ENCODE peak calls at places on chromosome 7, in ten cellular contexts. D is OCI-LY7; B is PC-3; O is tibial nerve; U is neural progenitor cell; T is aorta; L is tibial artery; A is CD8-positive, alpha-beta memory T cell; V is K562; Z is IMR-90. Y is an unnamed sample. For H3K36me3, the result is how much of the 10 kb centered on the place peaks cover.

GRCh38 chr7:158760936-158761335 is 56.3 kb upstream of the NCAPG2 start:
- DNase-seq in O (no peak), T (no peak), U (no peak), A (no peak), L (no peak), Z (no peak), V (peak), B (no peak), D (no peak), Y (no peak)

GRCh38 chr7:116595063-116595462 is 70.2 kb downstream of the CAV1 start:
- DNase-seq in V (no peak), L (no peak), T (no peak), A (no peak), O (no peak), B (no peak), D (no peak), U (no peak), Z (no peak), Y (no peak)

GRCh38 chr7:116702046-116702445 is 30.1 kb downstream of the MET start:
- DNase-seq in O (no peak), L (no peak), Z (no peak), D (no peak), U (no peak), V (no peak), B (peak), T (no peak), A (no peak), Y (no peak)

GRCh38 chr7:8443871-8444756 is 10.7 kb downstream of the NXPH1 start:
- DNase-seq in Z (no peak), U (peak), T (no peak), V (no peak), D (no peak), A (no peak), O (no peak), L (no peak), B (no peak), Y (peak)

GRCh38 chr7:55549457-55549856 is 22.8 kb downstream of the VOPP1 start:
- DNase-seq in O (no peak), Z (no peak), D (peak), U (no peak), A (no peak), L (no peak), V (no peak), T (no peak), B (no peak), Y (no peak)

GRCh38 chr7:151119902-151120301 is 33.6 kb downstream of the AGAP3 start:
- DNase-seq in O (no peak), L (no peak), T (no peak), U (no peak), Z (no peak), A (no peak), B (no peak), D (no peak), V (no peak), Y (no peak)

GRCh38 chr7:73831656-73832579 is 1.1 kb downstream of the CLDN4 start:
- DNase-seq in L (no peak), A (no peak), D (no peak), B (peak), O (no peak), T (no peak), U (peak), V (no peak), Z (no peak), Y (peak)

GRCh38 chr7:5780801-5781496 is 514 bp downstream of the RNF216 start:
- DNase-seq in D (peak), V (no peak), O (peak), Z (no peak), T (peak), B (peak), L (peak), U (no peak), A (peak), Y (peak)

GRCh38 chr7:118104812-118105441 is 79.0 kb upstream of the LSM8 start:
- DNase-seq in Z (peak), A (no peak), T (no peak), V (no peak), L (no peak), B (peak), U (no peak), O (no peak), D (peak), Y (no peak)

DNA sequence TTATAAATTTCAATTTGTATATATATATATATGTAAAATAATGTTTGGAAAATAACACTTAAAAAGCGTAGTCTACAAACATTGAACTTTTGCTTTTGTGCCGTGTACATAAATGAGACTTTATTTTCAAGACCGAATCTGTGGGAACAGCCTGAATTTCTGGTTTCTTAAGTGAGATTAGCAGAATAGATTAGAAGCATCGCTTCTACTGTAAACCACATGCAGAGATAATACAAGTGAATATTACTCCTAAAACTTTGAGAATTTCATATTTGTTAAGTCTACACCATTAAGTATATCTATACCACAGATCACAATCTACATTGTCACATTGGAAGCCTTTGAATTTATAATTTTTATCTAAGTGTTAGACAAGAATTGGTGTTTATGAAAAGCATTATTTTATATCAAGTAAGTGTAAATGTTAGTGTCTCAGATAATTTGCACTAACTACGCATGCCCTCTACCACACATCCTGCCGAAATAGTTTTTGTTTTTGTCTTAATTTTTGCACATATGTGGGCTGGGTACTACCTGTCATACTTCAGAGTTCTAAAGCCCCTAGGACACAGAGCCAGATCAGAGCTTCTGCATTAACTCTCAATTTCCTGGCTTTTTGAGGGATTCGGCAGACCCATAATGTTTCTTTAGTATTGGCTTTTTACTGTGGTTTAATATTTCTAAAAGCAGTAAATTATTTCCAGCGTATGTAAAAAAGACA is 20.1 kb downstream of the TWIST1 start:
- DNase-seq in T (no peak), A (no peak), D (no peak), U (no peak), B (no peak), V (no peak), L (no peak), Z (no peak), O (no peak), Y (no peak)
- H3K4me3 ChIP-seq in T (no peak), A (no peak), D (no peak), U (no peak), B (no peak), V (no peak), L (no peak), Z (no peak), O (no peak), Y (no peak)

GRCh38 chr7:138025215-138026186 is 23.6 kb upstream of the CREB3L2 start:
- DNase-seq in B (peak), A (no peak), T (no peak), V (no peak), Z (no peak), U (no peak), D (no peak), O (no peak), L (no peak), Y (no peak)
- H3K27ac ChIP-seq in B (no peak), A (no peak), T (no peak), V (no peak), Z (no peak), U (no peak), D (no peak), O (no peak), L (no peak), Y (no peak)

GRCh38 chr7:52539414-52539813 is 496.0 kb upstream of the POM121L12 start:
- DNase-seq in Z (no peak), O (no peak), T (no peak), B (no peak), D (no peak), U (no peak), V (no peak), A (no peak), L (no peak), Y (no peak)
- H3K36me3 ChIP-seq in Z (under half), O (under half), T (under half), B (under half), D (under half), U (under half), V (under half), A (under half), L (under half), Y (under half)

GRCh38 chr7:143410523-143411004 is 1.9 kb upstream of the EPHA1 start:
- DNase-seq in B (no peak), V (no peak), D (no peak), U (no peak), Z (peak), A (no peak), T (peak), O (no peak), L (no peak), Y (no peak)

GRCh38 chr7:143405671-143406352 is 2.8 kb downstream of the EPHA1 start:
- DNase-seq in O (no peak), D (no peak), B (no peak), V (no peak), T (no peak), A (no peak), L (no peak), U (no peak), Z (no peak), Y (no peak)

GRCh38 chr7:143408686-143409551 is at the start of gene EPHA1:
- DNase-seq in B (peak), L (no peak), O (no peak), V (peak), Z (no peak), A (peak), T (peak), U (peak), D (no peak), Y (peak)

GRCh38 chr7:143407296-143408246 is 1.1 kb downstream of the EPHA1 start:
- DNase-seq in L (no peak), T (peak), V (no peak), B (peak), O (no peak), D (no peak), U (no peak), Z (no peak), A (peak), Y (no peak)

DNA sequence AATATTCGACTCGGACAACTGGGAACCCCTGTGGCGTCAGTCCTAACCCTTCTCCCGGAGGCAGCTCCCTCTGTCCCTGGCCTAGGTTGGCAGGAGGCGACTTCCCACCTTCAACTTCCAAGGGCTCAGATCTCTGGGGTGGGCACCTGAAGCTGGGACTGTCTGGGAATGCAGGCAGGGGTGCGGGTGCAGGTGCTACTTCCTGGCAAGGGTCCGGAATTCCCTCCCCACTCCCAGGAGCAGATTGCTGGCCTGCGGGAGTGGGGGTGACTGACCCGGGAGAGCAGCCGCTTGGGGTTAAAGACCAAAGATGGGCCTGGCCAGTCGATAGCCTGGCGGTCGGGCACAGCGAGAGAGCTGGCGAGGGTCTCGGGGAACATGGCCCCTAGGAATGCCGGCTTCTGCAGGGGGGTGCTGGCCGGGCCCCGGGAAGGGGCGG is 390 bp downstream of the EPHA1 start:
- DNase-seq in L (no peak), V (no peak), B (no peak), U (peak), A (no peak), Z (no peak), T (peak), O (no peak), D (no peak), Y (no peak)
- H3K4me3 ChIP-seq in L (no peak), V (no peak), B (peak), U (peak), A (peak), Z (no peak), T (no peak), O (no peak), D (no peak), Y (peak)

Y was measured in kidney.